ENCODE peak calls at places on chromosomes 12 and 14, in nine cellular contexts. A is LoVo; D is COLO829; W is hippocampal formation; Z is activated T-helper 1 cell treated with anti-CD3 and anti-CD28 coated beads, Interleukin-12 subunit alpha, Interleukin-12 subunit beta, Interleukin-2, Interleukin-4 antibody, amounts not matched to agents 30 ng/mL and 10 ng/mL and 1 ng/mL, durations not matched to agents 14 hours and 24 hours and 36 hours; I is chondrocyte; F is KG1; U is naive thymus-derived CD4-positive, alpha-beta T cell; S is Caki2. X is an unnamed sample.

GRCh38 chr12:111570090-111570961 is 28.8 kb downstream of the ATXN2 start:
- DNase-seq in D (peak; percentile 68), Z (no peak), W (no peak), A (peak; percentile 79), U (no peak), I (no peak), F (no peak), S (no peak), X (no peak)

GRCh38 chr12:13945641-13946040 is 35.8 kb downstream of the GRIN2B start:
- DNase-seq in D (no peak), I (no peak), A (no peak), W (no peak), Z (no peak), U (no peak), F (no peak), S (peak; percentile 67), X (no peak)

GRCh38 chr14:51020024-51020710 is 74.7 kb downstream of the TRIM9 start:
- DNase-seq in A (no peak), S (peak; percentile 66), Z (no peak), U (no peak), I (no peak), D (no peak), W (peak; percentile 65), F (no peak), X (no peak)

GRCh38 chr12:99911967-99912366 is 72.8 kb downstream of the ANKS1B start:
- DNase-seq in S (no peak), F (no peak), U (no peak), Z (no peak), W (no peak), D (no peak), I (no peak), A (no peak), X (no peak)

GRCh38 chr14:75310295-75311059 is 31.8 kb downstream of the FOS start:
- DNase-seq in U (no peak), S (no peak), I (peak; percentile 95), A (no peak), W (peak; percentile 79), F (no peak), Z (no peak), D (no peak), X (no peak)

GRCh38 chr12:116540617-116541152 is 18.5 kb upstream of the MAP1LC3B2 start:
- DNase-seq in I (no peak), A (no peak), S (no peak), W (no peak), Z (no peak), D (no peak), F (no peak), U (no peak), X (no peak)

GRCh38 chr12:46675736-46676135 is 150.1 kb downstream of the SLC38A4 start:
- DNase-seq in D (peak; percentile 19), W (no peak), A (peak; percentile 46), S (no peak), U (peak; percentile 34), Z (no peak), F (peak; percentile 7), I (no peak), X (peak; percentile 35)

GRCh38 chr14:22819191-22819988 is 4.2 kb upstream of the SLC7A7 start:
- DNase-seq in U (no peak), I (no peak), Z (no peak), F (no peak), D (peak; percentile 57), S (peak; percentile 56), A (no peak), W (no peak), X (peak; percentile 78)

GRCh38 chr12:77352941-77353340 is 287.6 kb upstream of the E2F7 start:
- DNase-seq in D (no peak), Z (no peak), W (no peak), U (no peak), A (no peak), S (no peak), I (no peak), F (no peak), X (no peak)

GRCh38 chr12:226401-226800 is 12.4 kb upstream of the SLC6A12 start:
- DNase-seq in A (no peak), W (no peak), F (no peak), S (no peak), I (no peak), D (no peak), U (no peak), Z (no peak), X (no peak)

GRCh38 chr12:62720661-62721330 is 214.2 kb downstream of the PPM1H start:
- DNase-seq in D (no peak), W (peak; percentile 51), U (no peak), A (no peak), S (no peak), Z (no peak), F (no peak), I (no peak), X (no peak)

GRCh38 chr12:47896633-47897032 is 8.2 kb downstream of the VDR start:
- DNase-seq in W (no peak), A (no peak), I (no peak), Z (no peak), D (peak; percentile 21), S (no peak), F (no peak), U (no peak), X (no peak)

GRCh38 chr12:91364591-91365184 is 182.1 kb upstream of the DCN start:
- DNase-seq in W (no peak), D (no peak), Z (no peak), F (no peak), S (no peak), I (no peak), A (no peak), U (no peak), X (no peak)

GRCh38 chr12:82746668-82747067 is 60.0 kb downstream of the TMTC2 start:
- DNase-seq in S (no peak), D (no peak), A (peak; percentile 35), U (no peak), Z (no peak), F (no peak), W (no peak), I (no peak), X (no peak)

GRCh38 chr12:92753976-92754885 is 51.4 kb downstream of the PLEKHG7 start:
- DNase-seq in W (no peak), S (no peak), D (peak; percentile 38), U (no peak), A (no peak), Z (no peak), I (no peak), F (no peak), X (no peak)

GRCh38 chr12:108457006-108457733 is 57.9 kb upstream of the FICD start:
- DNase-seq in F (peak; percentile 6), I (no peak), A (peak; percentile 61), S (peak; percentile 8), U (peak; percentile 14), D (peak; percentile 65), W (peak; percentile 62), Z (no peak), X (peak; percentile 70)

GRCh38 chr12:124867389-124867930 is 3.8 kb upstream of the SCARB1 start:
- DNase-seq in S (peak; percentile 48), Z (no peak), U (no peak), W (no peak), A (peak; percentile 25), I (no peak), F (no peak), D (no peak), X (no peak)

GRCh38 chr12:79615596-79616560 is 74.9 kb downstream of the PAWR start:
- DNase-seq in F (no peak), D (no peak), S (no peak), A (no peak), Z (no peak), U (no peak), W (no peak), I (no peak), X (no peak)

GRCh38 chr14:89144642-89145041 is 272.4 kb downstream of the FOXN3 start:
- DNase-seq in D (no peak), S (no peak), I (no peak), A (no peak), Z (no peak), U (no peak), W (no peak), F (no peak), X (no peak)

GRCh38 chr14:104157303-104157928 is 19.0 kb downstream of the KIF26A start:
- DNase-seq in D (no peak), I (no peak), W (no peak), F (no peak), U (no peak), S (no peak), A (no peak), Z (no peak), X (peak; percentile 31)

GRCh38 chr12:15152456-15152855 is 68.8 kb downstream of the RERG start:
- DNase-seq in A (no peak), F (no peak), U (no peak), D (no peak), S (no peak), W (no peak), I (no peak), Z (no peak), X (no peak)

GRCh38 chr12:62794218-62794583 is 140.7 kb downstream of the PPM1H start:
- DNase-seq in S (no peak), F (no peak), U (no peak), A (no peak), W (no peak), Z (no peak), I (no peak), D (no peak), X (no peak)

GRCh38 chr12:12376636-12377448 is 20.0 kb downstream of the BORCS5 start:
- DNase-seq in U (peak; percentile 63), F (no peak), S (peak; percentile 55), W (peak; percentile 88), Z (peak; percentile 12), A (peak; percentile 93), I (no peak), D (peak; percentile 72), X (peak; percentile 66)

GRCh38 chr12:47864646-47865235 is 40.1 kb downstream of the VDR start:
- DNase-seq in F (no peak), I (no peak), W (no peak), S (no peak), A (no peak), Z (no peak), D (no peak), U (no peak), X (no peak)

GRCh38 chr12:92431146-92431545 is 271.6 kb upstream of the PLEKHG7 start:
- DNase-seq in F (no peak), I (no peak), U (no peak), A (no peak), S (no peak), Z (no peak), W (no peak), D (no peak), X (no peak)

GRCh38 chr14:65469903-65470302 is 57.4 kb downstream of the FUT8 start:
- DNase-seq in A (no peak), U (no peak), D (no peak), S (no peak), W (no peak), I (no peak), Z (no peak), F (no peak), X (no peak)

GRCh38 chr14:97107070-97107469 is 309.9 kb downstream of the VRK1 start:
- DNase-seq in U (no peak), A (peak; percentile 3), F (no peak), I (no peak), S (peak; percentile 41), Z (no peak), D (no peak), W (no peak), X (no peak)

GRCh38 chr12:58529897-58530296 is 390.4 kb downstream of the LRIG3 start:
- DNase-seq in I (no peak), A (no peak), U (no peak), F (no peak), Z (no peak), D (no peak), W (no peak), S (no peak), X (no peak)

GRCh38 chr14:53516261-53516774 is 363.2 kb upstream of the DDHD1 start:
- DNase-seq in Z (no peak), W (no peak), U (no peak), I (no peak), F (no peak), D (no peak), S (no peak), A (no peak), X (no peak)

GRCh38 chr14:103058209-103059055 is 1.1 kb upstream of the CDC42BPB start:
- DNase-seq in W (no peak), Z (no peak), I (no peak), F (no peak), S (no peak), A (no peak), U (no peak), D (no peak), X (no peak)

X was measured in RPMI8226.